ENCODE peak calls at places on chromosome 7, in four cellular contexts. S, K, B and F are unnamed samples.

GRCh38 chr7:94056796-94057207 is 52.6 kb upstream of the BET1 start:
- DNase-seq in S (no peak), K (peak), B (peak), F (no peak)

GRCh38 chr7:122770943-122771342 is 68.2 kb upstream of the RNF148 start:
- DNase-seq in S (no peak), K (no peak), B (no peak), F (no peak)

GRCh38 chr7:127152423-127152822 is 100.3 kb downstream of the GRM8 start:
- DNase-seq in S (no peak), K (no peak), B (no peak), F (no peak)

GRCh38 chr7:149584530-149584929 is 86.9 kb upstream of the ZNF746 start:
- DNase-seq in S (no peak), K (no peak), B (no peak), F (no peak)

GRCh38 chr7:27099224-27099838 is 3.2 kb downstream of the HOXA2 start:
- DNase-seq in S (no peak), K (no peak), B (no peak), F (no peak)

GRCh38 chr7:151468214-151469023 is 28.5 kb upstream of the CRYGN start:
- DNase-seq in S (no peak), K (no peak), B (no peak), F (no peak)

GRCh38 chr7:151628846-151629604 is 109.3 kb upstream of the RHEB start:
- DNase-seq in S (no peak), K (no peak), B (no peak), F (no peak)

GRCh38 chr7:1610013-1610677 is 40.3 kb upstream of the PSMG3 start:
- DNase-seq in S (no peak), K (no peak), B (no peak), F (no peak)

GRCh38 chr7:73799282-73800141 is 29.4 kb upstream of the CLDN3 start:
- DNase-seq in S (no peak), K (no peak), B (no peak), F (no peak)

GRCh38 chr7:155874411-155874810 is 62.1 kb upstream of the SHH start:
- DNase-seq in S (no peak), K (no peak), B (no peak), F (no peak)
- TF ChIP-seq CTCF in S (no peak), K (no peak), B (no peak), F (no peak)

GRCh38 chr7:115676080-115676479 is 354.5 kb downstream of the TFEC start:
- DNase-seq in S (peak), K (peak), B (peak), F (no peak)
- TF ChIP-seq CTCF in S (no peak), K (no peak), B (peak), F (no peak)

DNA sequence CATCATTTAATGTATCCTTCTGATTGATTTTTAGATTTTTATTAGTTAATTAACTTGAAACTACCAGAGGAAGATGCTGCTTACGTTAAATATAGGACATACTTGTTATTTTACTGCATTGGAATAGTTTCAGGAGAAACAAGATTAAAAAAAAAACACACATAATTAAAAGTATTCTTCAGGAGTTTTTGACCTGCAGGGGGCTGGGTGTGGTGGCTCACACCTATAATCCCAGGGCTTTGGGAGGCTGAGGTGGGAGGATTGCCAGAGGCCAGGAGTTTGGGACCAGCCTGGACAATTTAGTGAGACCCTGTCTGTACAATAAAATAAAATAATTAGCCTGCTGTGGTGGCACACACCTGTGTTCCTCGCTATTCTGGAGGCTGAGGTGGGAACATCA is 10.7 kb downstream of the CBLL1 start:
- DNase-seq in S (no peak), K (no peak), B (no peak), F (no peak)
- TF ChIP-seq CTCF in S (no peak), K (peak), B (peak), F (no peak)

GRCh38 chr7:80428161-80429054 is 83.5 kb downstream of the GNAT3 start:
- DNase-seq in S (no peak), K (peak), B (peak), F (no peak)
- TF ChIP-seq CTCF in S (peak), K (peak), B (peak), F (peak)

GRCh38 chr7:84484502-84485079 is 290.0 kb upstream of the SEMA3A start:
- DNase-seq in S (no peak), K (no peak), B (no peak), F (no peak)
- TF ChIP-seq CTCF in S (no peak), K (no peak), B (no peak), F (no peak)

GRCh38 chr7:133753513-133753912 is 373.6 kb upstream of the LRGUK start:
- DNase-seq in S (no peak), K (no peak), B (no peak), F (no peak)
- TF ChIP-seq CTCF in S (no peak), K (no peak), B (no peak), F (no peak)